ENCODE peak calls at places on chromosomes 2 and 18, in five cellular contexts. F is esophagus squamous epithelium, Z is dermis blood vessel endothelial cell, U is NCI-H1092, N is GM13977. W is an unnamed sample.

GRCh38 chr2:116435648-116436047 is 1378.8 kb upstream of the DDX18 start:
- DNase-seq in F (no peak), Z (no peak), U (no peak), N (no peak), W (no peak)

GRCh38 chr2:122384768-122385333 is 629.4 kb downstream of the TSN start:
- DNase-seq in F (no peak), Z (no peak), U (no peak), N (no peak), W (no peak)

GRCh38 chr2:8517850-8518480 is 163.9 kb upstream of the ID2 start:
- DNase-seq in F (no peak), Z (no peak), U (no peak), N (no peak), W (no peak)

GRCh38 chr18:13096232-13096631 is 105.1 kb downstream of the CEP192 start:
- DNase-seq in F (no peak), Z (no peak), U (no peak), N (no peak), W (no peak)

GRCh38 chr2:196234672-196235071 is 63.3 kb upstream of the STK17B start:
- DNase-seq in F (no peak), Z (no peak), U (no peak), N (no peak), W (no peak)

GRCh38 chr2:55742996-55743395 is 49.4 kb upstream of the PNPT1 start:
- DNase-seq in F (no peak), Z (no peak), U (no peak), N (peak; percentile 11), W (no peak)

GRCh38 chr2:216242365-216242764 is 129.9 kb downstream of the MARCHF4 start:
- DNase-seq in F (no peak), Z (no peak), U (peak; percentile 65), N (no peak), W (no peak)

GRCh38 chr2:188695953-188696352 is 278.2 kb upstream of the COL3A1 start:
- DNase-seq in F (no peak), Z (no peak), U (no peak), N (no peak), W (no peak)

GRCh38 chr2:239455436-239456203 is 54.8 kb upstream of the HDAC4 start:
- DNase-seq in F (no peak), Z (no peak), U (no peak), N (no peak), W (no peak)

GRCh38 chr2:28901202-28901601 is 6.7 kb downstream of the WDR43 start:
- DNase-seq in F (no peak), Z (no peak), U (no peak), N (no peak), W (no peak)

GRCh38 chr2:74497777-74498499 is 1.5 kb downstream of the LBX2 start:
- DNase-seq in F (no peak), Z (peak; percentile 30), U (no peak), N (no peak), W (no peak)

GRCh38 chr2:118388771-118389170 is 300.5 kb downstream of the INSIG2 start:
- DNase-seq in F (no peak), Z (no peak), U (no peak), N (no peak), W (no peak)

GRCh38 chr2:155904720-155905119 is 427.8 kb downstream of the NR4A2 start:
- DNase-seq in F (no peak), Z (no peak), U (no peak), N (no peak), W (no peak)

GRCh38 chr2:130796280-130796679 is 40.4 kb upstream of the ARHGEF4 start:
- DNase-seq in F (no peak), Z (no peak), U (no peak), N (no peak), W (no peak)

GRCh38 chr2:10935953-10936942 is 24.5 kb downstream of the KCNF1 start:
- DNase-seq in F (no peak), Z (peak; percentile 96), U (no peak), N (no peak), W (no peak)

GRCh38 chr2:233811732-233812131 is 33.6 kb downstream of the MROH2A start:
- DNase-seq in F (no peak), Z (no peak), U (no peak), N (no peak), W (no peak)

GRCh38 chr18:79302120-79302519 is 93.6 kb upstream of the NFATC1 start:
- DNase-seq in F (no peak), Z (no peak), U (no peak), N (no peak), W (no peak)

GRCh38 chr2:197011777-197012641 is 85.5 kb upstream of the PGAP1 start:
- DNase-seq in F (no peak), Z (peak; percentile 75), U (peak; percentile 26), N (peak; percentile 69), W (no peak)

GRCh38 chr2:11004206-11004605 is 92.5 kb downstream of the KCNF1 start:
- DNase-seq in F (no peak), Z (peak; percentile 67), U (no peak), N (no peak), W (no peak)

GRCh38 chr2:104290566-104290891 is 563.4 kb upstream of the POU3F3 start:
- DNase-seq in F (no peak), Z (no peak), U (no peak), N (no peak), W (no peak)

GRCh38 chr18:70380915-70381896 is 92.4 kb downstream of the SOCS6 start:
- DNase-seq in F (no peak), Z (no peak), U (no peak), N (no peak), W (peak; percentile 80)

GRCh38 chr2:64404002-64404731 is 49.8 kb upstream of the LGALSL start:
- DNase-seq in F (peak; percentile 13), Z (peak; percentile 98), U (peak; percentile 79), N (no peak), W (peak; percentile 68)

GRCh38 chr2:75595541-75596395 is 35.0 kb upstream of the EVA1A start:
- DNase-seq in F (no peak), Z (peak; percentile 79), U (no peak), N (no peak), W (no peak)

GRCh38 chr18:13264986-13265900 is 46.7 kb downstream of the LDLRAD4 start:
- DNase-seq in F (no peak), Z (no peak), U (no peak), N (no peak), W (no peak)

GRCh38 chr2:26185304-26185928 is 12.5 kb downstream of the GAREM2 start:
- DNase-seq in F (no peak), Z (no peak), U (no peak), N (no peak), W (no peak)

GRCh38 chr2:225556461-225556860 is 157.0 kb downstream of the NYAP2 start:
- DNase-seq in F (no peak), Z (no peak), U (no peak), N (no peak), W (no peak)

GRCh38 chr2:71530246-71530986 is 77.1 kb downstream of the DYSF start:
- DNase-seq in F (no peak), Z (peak; percentile 76), U (no peak), N (peak; percentile 82), W (no peak)

GRCh38 chr18:49699303-49699702 is 114.0 kb downstream of the ACAA2 start:
- DNase-seq in F (no peak), Z (no peak), U (no peak), N (no peak), W (no peak)

GRCh38 chr2:101806123-101806522 is 108.6 kb downstream of the MAP4K4 start:
- DNase-seq in F (no peak), Z (peak; percentile 87), U (no peak), N (peak; percentile 19), W (no peak)

GRCh38 chr2:223328578-223328977 is 273.6 kb downstream of the SCG2 start:
- DNase-seq in F (no peak), Z (no peak), U (no peak), N (no peak), W (no peak)

GRCh38 chr2:202577250-202578183 is 57.3 kb upstream of the FAM117B start:
- DNase-seq in F (no peak), Z (no peak), U (no peak), N (no peak), W (no peak)

GRCh38 chr2:203811491-203812221 is 55.9 kb upstream of the CTLA4 start:
- DNase-seq in F (peak; percentile 11), Z (peak; percentile 84), U (no peak), N (no peak), W (no peak)

GRCh38 chr2:84373866-84374265 is 85.2 kb downstream of the SUCLG1 start:
- DNase-seq in F (no peak), Z (no peak), U (no peak), N (no peak), W (no peak)

GRCh38 chr2:67502346-67503065 is 105.4 kb downstream of the ETAA1 start:
- DNase-seq in F (no peak), Z (peak; percentile 68), U (no peak), N (no peak), W (no peak)

GRCh38 chr2:8193686-8194615 is 487.9 kb upstream of the ID2 start:
- DNase-seq in F (no peak), Z (no peak), U (peak; percentile 75), N (no peak), W (no peak)

GRCh38 chr2:219292616-219293015 is 13.4 kb downstream of the DNAJB2 start:
- DNase-seq in F (no peak), Z (no peak), U (no peak), N (no peak), W (no peak)

GRCh38 chr18:21444465-21445023 is 156.0 kb downstream of the ESCO1 start:
- DNase-seq in F (no peak), Z (peak; percentile 77), U (peak; percentile 3), N (peak; percentile 56), W (no peak)

W was measured in dorsolateral prefrontal cortex.